ENCODE peak calls at places on chromosomes 12 and 14, in four cellular contexts. H, K, X and U are unnamed samples.

GRCh38 chr14:77889971-77890442 is 90.1 kb downstream of the ADCK1 start:
- DNase-seq in K (no peak), H (no peak), X (no peak), U (no peak)

GRCh38 chr12:127063339-127064090 is 1203.5 kb upstream of the TMEM132C start:
- DNase-seq in K (no peak), H (no peak), X (peak; percentile 43), U (no peak)

GRCh38 chr12:86104087-86104486 is 152.1 kb downstream of the MGAT4C start:
- DNase-seq in K (no peak), H (no peak), X (no peak), U (no peak)

GRCh38 chr12:121775501-121775900 is 18.0 kb downstream of the RHOF start:
- DNase-seq in K (no peak), H (no peak), X (no peak), U (no peak)

GRCh38 chr12:16950041-16950677 is 344.2 kb upstream of the LMO3 start:
- DNase-seq in X (no peak), K (no peak), H (no peak), U (no peak)

GRCh38 chr12:74980510-74980909 is 229.1 kb downstream of the KCNC2 start:
- DNase-seq in H (no peak), X (no peak), K (no peak), U (peak; percentile 38)

GRCh38 chr14:51616724-51617409 is 34.8 kb upstream of the FRMD6 start:
- DNase-seq in K (no peak), X (no peak), H (peak; percentile 91), U (peak; percentile 15)

GRCh38 chr12:67535176-67535575 is 113.4 kb upstream of the DYRK2 start:
- DNase-seq in H (no peak), X (no peak), K (no peak), U (no peak)

GRCh38 chr12:109542014-109542413 is 31.3 kb downstream of the MMAB start:
- DNase-seq in X (no peak), H (no peak), K (no peak), U (peak; percentile 16)

GRCh38 chr14:36361210-36361853 is 40.9 kb upstream of the MBIP start:
- DNase-seq in H (no peak), X (peak; percentile 15), K (no peak), U (no peak)

GRCh38 chr14:49892301-49892635 is 614 bp upstream of the ARF6 start:
- DNase-seq in X (peak; percentile 79), K (peak; percentile 60), H (peak; percentile 80), U (peak; percentile 81)

GRCh38 chr12:2154050-2154449 is 101.3 kb downstream of the CACNA1C start:
- DNase-seq in H (no peak), X (no peak), K (no peak), U (no peak)

GRCh38 chr14:97177016-97177415 is 379.8 kb downstream of the VRK1 start:
- DNase-seq in X (peak; percentile 13), K (no peak), H (peak; percentile 18), U (peak; percentile 58)

GRCh38 chr12:124109760-124110159 is 136.7 kb downstream of the ZNF664 start:
- DNase-seq in H (no peak), X (peak; percentile 52), K (peak; percentile 39), U (peak; percentile 76)

GRCh38 chr12:7114008-7114407 is 5.0 kb upstream of the C1RL start:
- DNase-seq in X (no peak), H (no peak), K (no peak), U (no peak)
- TF ChIP-seq BHLHE40 in X (no peak), H (no peak), K (no peak), U (no peak)

GRCh38 chr12:66071556-66071955 is 59.0 kb downstream of the LLPH start:
- DNase-seq in X (no peak), K (no peak), H (no peak), U (no peak)

GRCh38 chr12:66072566-66072965 is 58.0 kb downstream of the LLPH start:
- DNase-seq in X (no peak), H (no peak), K (peak; percentile 88), U (no peak)

GRCh38 chr12:66072135-66072534 is 58.4 kb downstream of the LLPH start:
- DNase-seq in K (no peak), X (no peak), H (no peak), U (no peak)

GRCh38 chr12:66066929-66067281 is 63.6 kb downstream of the LLPH start:
- DNase-seq in X (no peak), H (no peak), K (no peak), U (no peak)

DNA sequence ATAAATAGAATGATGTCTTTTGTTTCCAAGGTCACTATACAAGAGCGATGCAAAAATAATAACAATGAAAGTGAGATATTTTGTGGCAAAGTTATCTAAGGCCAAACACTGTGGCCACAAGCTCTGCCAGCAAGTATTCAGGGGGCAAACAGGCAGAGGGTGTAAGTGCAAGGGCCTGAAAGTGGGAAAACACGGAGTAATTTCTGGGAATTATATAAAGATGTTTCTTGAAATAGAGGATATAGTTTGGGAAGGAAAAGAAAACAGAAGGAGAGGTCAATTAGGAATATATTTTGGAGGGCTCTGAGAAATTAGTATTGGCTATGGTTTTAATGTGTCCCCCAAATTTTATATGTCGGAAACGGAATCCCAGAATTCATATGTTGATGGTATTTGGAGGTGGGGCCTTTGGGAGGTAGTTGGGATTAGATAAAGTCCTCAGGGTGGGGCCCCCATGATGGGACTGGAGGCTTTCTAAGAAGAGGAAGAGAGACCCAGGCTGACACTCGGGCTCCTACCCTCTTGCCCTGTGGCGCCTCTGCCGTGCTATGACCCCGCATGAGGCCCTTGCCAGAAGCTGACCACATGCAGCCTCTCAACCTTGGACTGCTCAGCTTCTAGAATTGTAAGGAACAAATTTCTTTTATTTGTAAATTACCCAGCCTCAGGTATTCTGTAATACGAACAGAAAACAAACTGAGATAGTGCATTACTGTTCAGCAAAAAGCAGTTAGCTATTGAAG is 60.0 kb downstream of the LLPH start:
- DNase-seq in X (no peak), K (no peak), H (no peak), U (no peak)
- TF ChIP-seq CHD4 in X (no peak), K (no peak), H (no peak), U (no peak)

GRCh38 chr12:65522956-65523857 is 244.7 kb downstream of the MSRB3 start:
- DNase-seq in K (no peak), X (no peak), H (no peak), U (no peak)

GRCh38 chr12:65520658-65521057 is 242.2 kb downstream of the MSRB3 start:
- DNase-seq in K (no peak), X (no peak), H (no peak), U (no peak)

GRCh38 chr12:65517656-65518210 is 239.2 kb downstream of the MSRB3 start:
- DNase-seq in X (no peak), H (no peak), K (no peak), U (no peak)

GRCh38 chr12:65524666-65525065 is 246.2 kb downstream of the MSRB3 start:
- DNase-seq in K (no peak), X (no peak), H (no peak), U (no peak)

GRCh38 chr12:65518771-65519170 is 240.3 kb downstream of the MSRB3 start:
- DNase-seq in H (no peak), K (no peak), X (no peak), U (no peak)
- TF ChIP-seq BHLHE40 in H (no peak), K (no peak), X (no peak), U (no peak)

DNA sequence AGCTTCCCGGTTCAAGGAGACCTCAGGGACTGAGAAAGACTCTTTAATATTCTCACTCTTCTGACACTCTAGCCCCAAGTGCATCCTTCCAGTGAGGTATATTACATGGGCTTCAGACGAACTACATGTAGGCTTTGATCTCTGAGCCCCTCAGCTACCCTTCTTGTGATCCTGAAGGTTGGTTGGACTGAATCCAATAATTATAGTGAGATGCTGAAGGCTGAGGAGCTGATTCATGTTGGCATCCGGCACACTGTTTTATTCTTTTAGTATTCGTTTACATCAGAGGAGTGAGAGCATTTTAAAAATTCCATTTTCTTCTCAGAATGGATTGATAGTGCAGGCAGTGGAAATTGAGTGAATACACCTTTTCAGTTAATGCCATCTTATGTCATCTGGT is 13.8 kb downstream of the TMEM30B start:
- DNase-seq in K (no peak), X (no peak), H (no peak), U (no peak)
- TF ChIP-seq CHD4 in K (no peak), X (no peak), H (no peak), U (no peak)

GRCh38 chr12:82647853-82648252 is 38.9 kb upstream of the TMTC2 start:
- DNase-seq in X (no peak), K (no peak), H (no peak), U (no peak)

GRCh38 chr12:82648510-82648909 is 38.2 kb upstream of the TMTC2 start:
- DNase-seq in K (no peak), X (no peak), H (no peak), U (no peak)

GRCh38 chr12:82652071-82652470 is 34.6 kb upstream of the TMTC2 start:
- DNase-seq in H (no peak), X (no peak), K (no peak), U (no peak)

GRCh38 chr12:82651489-82651888 is 35.2 kb upstream of the TMTC2 start:
- DNase-seq in K (no peak), X (no peak), H (no peak), U (peak; percentile 25)

DNA sequence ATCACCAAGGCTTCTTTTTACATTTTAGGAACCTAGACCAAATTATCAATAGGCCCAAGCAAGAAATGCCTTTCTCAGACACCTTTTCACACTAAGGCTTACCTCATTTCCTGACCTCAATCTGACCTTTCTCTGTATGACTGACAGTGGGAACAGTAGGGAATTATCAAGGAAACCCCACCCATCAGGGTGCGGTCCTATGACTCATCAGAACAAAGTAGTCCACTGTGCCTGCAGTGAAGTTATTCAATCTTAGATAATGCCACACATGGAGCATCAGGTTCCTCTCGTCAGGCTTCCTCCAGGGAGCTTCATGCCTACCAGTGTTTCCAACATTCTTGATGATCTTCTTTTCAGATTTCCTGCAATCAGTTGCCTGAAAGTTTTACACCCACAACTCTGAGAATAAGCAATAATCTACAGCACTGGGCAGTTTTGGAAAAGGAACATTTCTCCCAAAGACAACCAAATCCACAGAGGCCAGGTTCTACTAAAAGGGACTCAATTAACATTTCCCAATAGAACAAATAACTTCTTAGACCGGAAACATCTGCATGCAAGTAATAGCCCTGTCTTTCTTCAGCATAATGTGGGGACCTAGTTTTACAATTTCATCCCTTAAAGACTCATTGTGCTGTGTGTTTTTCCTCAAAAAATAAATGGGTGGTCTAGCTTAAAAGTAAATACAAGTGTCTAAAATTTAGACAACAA is 35.9 kb upstream of the TMTC2 start:
- DNase-seq in X (peak; percentile 11), H (peak; percentile 74), K (peak; percentile 38), U (peak; percentile 96)
- TF ChIP-seq BHLHE40 in X (no peak), H (no peak), K (no peak), U (no peak)

GRCh38 chr12:56326533-56326932 is 7.3 kb downstream of the PAN2 start:
- DNase-seq in K (no peak), H (no peak), X (no peak), U (no peak)
- TF ChIP-seq CHD4 in K (no peak), H (no peak), X (no peak), U (no peak)

DNA sequence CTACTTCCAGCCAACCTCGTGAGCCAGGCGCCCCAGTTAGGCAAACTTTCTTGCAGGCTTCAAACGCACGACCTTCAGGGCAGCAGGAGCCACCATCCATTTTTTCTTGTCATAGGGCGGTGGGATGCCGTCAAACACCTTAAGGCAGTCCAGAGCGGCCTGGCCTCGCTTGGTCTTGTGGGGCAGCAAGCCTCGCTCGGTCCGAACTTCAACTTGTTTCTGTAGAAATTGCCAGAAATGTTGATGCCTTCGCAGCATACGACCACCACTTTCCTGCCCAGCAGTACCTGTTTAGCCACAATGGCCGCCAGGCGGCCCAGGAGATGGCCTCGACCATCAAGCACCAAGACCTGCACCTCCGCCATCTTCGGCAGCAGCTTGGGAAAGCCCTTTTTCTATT is 474.7 kb downstream of the MDGA2 start:
- DNase-seq in K (no peak), H (no peak), X (no peak), U (no peak)
- TF ChIP-seq BHLHE40 in K (no peak), H (no peak), X (no peak), U (no peak)

GRCh38 chr12:52497975-52498374 is 4.9 kb upstream of the KRT6A start:
- DNase-seq in H (no peak), X (no peak), K (no peak), U (no peak)
- TF ChIP-seq CHD4 in H (no peak), X (no peak), K (no peak), U (no peak)